ENCODE peak calls at places on chromosome 14, in five cellular contexts. One of them, this sample, is unnamed.

GRCh38 chr14:53368714-53369191 is 215.6 kb upstream of the DDHD1 start:
- DNase-seq in IMR-90: peak; percentile 88
- DNase-seq in left colon: no peak
- DNase-seq in EL: peak; percentile 83
- DNase-seq in AG08395: peak; percentile 64
- DNase-seq in this sample: no peak

GRCh38 chr14:57375156-57375555 is 15.2 kb upstream of the NAA30 start:
- DNase-seq in IMR-90: no peak
- DNase-seq in left colon: no peak
- DNase-seq in EL: no peak
- DNase-seq in AG08395: no peak
- DNase-seq in this sample: no peak

GRCh38 chr14:64766430-64767151 is 62.4 kb downstream of the PLEKHG3 start:
- DNase-seq in IMR-90: no peak
- DNase-seq in left colon: no peak
- DNase-seq in EL: no peak
- DNase-seq in AG08395: no peak
- DNase-seq in this sample: no peak

GRCh38 chr14:53741379-53742225 is 215.0 kb downstream of the BMP4 start:
- DNase-seq in IMR-90: peak; percentile 32
- DNase-seq in left colon: no peak
- DNase-seq in EL: peak; percentile 5
- DNase-seq in AG08395: no peak
- DNase-seq in this sample: no peak

GRCh38 chr14:34060747-34061050 is 109.8 kb upstream of the EGLN3 start:
- DNase-seq in IMR-90: no peak
- DNase-seq in left colon: no peak
- DNase-seq in EL: no peak
- DNase-seq in AG08395: no peak
- DNase-seq in this sample: no peak

GRCh38 chr14:95361373-95362179 is 41.9 kb upstream of the CLMN start:
- DNase-seq in IMR-90: no peak
- DNase-seq in left colon: peak; percentile 62
- DNase-seq in EL: no peak
- DNase-seq in AG08395: peak; percentile 18
- DNase-seq in this sample: peak; percentile 72

GRCh38 chr14:103705158-103705523 is 10.1 kb downstream of the XRCC3 start:
- DNase-seq in IMR-90: no peak
- DNase-seq in left colon: no peak
- DNase-seq in EL: no peak
- DNase-seq in AG08395: no peak
- DNase-seq in this sample: no peak

GRCh38 chr14:66514206-66514605 is 6.3 kb downstream of the GPHN start:
- DNase-seq in IMR-90: no peak
- DNase-seq in left colon: no peak
- DNase-seq in EL: no peak
- DNase-seq in AG08395: no peak
- DNase-seq in this sample: no peak

GRCh38 chr14:22266141-22266442 is 322.9 kb downstream of the DAD1 start:
- DNase-seq in IMR-90: peak; percentile 18
- DNase-seq in left colon: no peak
- DNase-seq in EL: no peak
- DNase-seq in AG08395: no peak
- DNase-seq in this sample: no peak

GRCh38 chr14:69543341-69544249 is 31.1 kb downstream of the CCDC177 start:
- DNase-seq in IMR-90: peak; percentile 93
- DNase-seq in left colon: peak; percentile 56
- DNase-seq in EL: peak; percentile 90
- DNase-seq in AG08395: peak; percentile 64
- DNase-seq in this sample: no peak

GRCh38 chr14:95196268-95196667 is 38.9 kb upstream of the DICER1 start:
- DNase-seq in IMR-90: no peak
- DNase-seq in left colon: no peak
- DNase-seq in EL: no peak
- DNase-seq in AG08395: no peak
- DNase-seq in this sample: no peak

GRCh38 chr14:97408937-97409860 is 612.0 kb downstream of the VRK1 start:
- DNase-seq in IMR-90: no peak
- DNase-seq in left colon: no peak
- DNase-seq in EL: no peak
- DNase-seq in AG08395: no peak
- DNase-seq in this sample: no peak

This sample was measured in iPS DF 19.7.